ENCODE peak calls at places on chromosome 9, in four cellular contexts. Y is mesendoderm; X is stimulated activated CD8-positive, alpha-beta memory T cell treated with anti-CD3 and anti-CD28 coated beads, Interleukin-15, amount 100 ng/mL, for 1 hour; M is HEK293T. L is an unnamed sample.

GRCh38 chr9:98778711-98779530 is 17.4 kb downstream of the ANKS6 start:
- DNase-seq in Y (no peak), X (no peak), M (no peak), L (no peak)

GRCh38 chr9:87285183-87285582 is 212.5 kb upstream of the DAPK1 start:
- DNase-seq in Y (peak), X (no peak), M (no peak), L (no peak)

GRCh38 chr9:69443178-69443577 is 118.2 kb downstream of the ENTREP1 start:
- DNase-seq in Y (no peak), X (no peak), M (no peak), L (no peak)

GRCh38 chr9:14306672-14307646 is 7.0 kb downstream of the NFIB start:
- DNase-seq in Y (no peak), X (no peak), M (no peak), L (no peak)

GRCh38 chr9:129569506-129570449 is 51.1 kb downstream of the C9orf50 start:
- DNase-seq in Y (peak), X (no peak), M (peak), L (no peak)

GRCh38 chr9:34510032-34510431 is 12.8 kb downstream of the ENHO start:
- DNase-seq in Y (no peak), X (no peak), M (no peak), L (no peak)

GRCh38 chr9:98442541-98442940 is 187.1 kb upstream of the TBC1D2 start:
- DNase-seq in Y (peak), X (no peak), M (no peak), L (no peak)

GRCh38 chr9:106528158-106528557 is 334.8 kb upstream of the ZNF462 start:
- DNase-seq in Y (no peak), X (no peak), M (no peak), L (no peak)

GRCh38 chr9:127500399-127500798 is 49.1 kb downstream of the LRSAM1 start:
- DNase-seq in Y (no peak), X (no peak), M (no peak), L (no peak)

GRCh38 chr9:110110154-110110553 is 97.8 kb downstream of the C9orf152 start:
- DNase-seq in Y (no peak), X (no peak), M (no peak), L (no peak)

GRCh38 chr9:118962426-118962825 is 406.8 kb downstream of the BRINP1 start:
- DNase-seq in Y (peak), X (no peak), M (no peak), L (no peak)

GRCh38 chr9:504921-505821 is 290.5 kb downstream of the DOCK8 start:
- DNase-seq in Y (peak), X (no peak), M (peak), L (no peak)

GRCh38 chr9:91162784-91163440 is 198.8 kb downstream of the AUH start:
- DNase-seq in Y (peak), X (no peak), M (no peak), L (no peak)

GRCh38 chr9:109755040-109755439 is 25.0 kb upstream of the PALM2AKAP2 start:
- DNase-seq in Y (no peak), X (no peak), M (no peak), L (no peak)

GRCh38 chr9:134858051-134858841 is 22.4 kb upstream of the FCN2 start:
- DNase-seq in Y (no peak), X (no peak), M (no peak), L (peak)

GRCh38 chr9:114430443-114430842 is 42.7 kb upstream of the AKNA start:
- DNase-seq in Y (peak), X (no peak), M (no peak), L (no peak)

GRCh38 chr9:121886759-121887485 is 206.2 kb downstream of the TTLL11 start:
- DNase-seq in Y (no peak), X (no peak), M (no peak), L (no peak)

GRCh38 chr9:98871456-98872065 is 64.1 kb downstream of the GALNT12 start:
- DNase-seq in Y (no peak), X (no peak), M (no peak), L (no peak)

GRCh38 chr9:91583161-91583875 is 159.7 kb upstream of the NFIL3 start:
- DNase-seq in Y (no peak), X (no peak), M (no peak), L (no peak)

GRCh38 chr9:104992696-104993095 is 64.7 kb upstream of the ABCA1 start:
- DNase-seq in Y (peak), X (no peak), M (no peak), L (no peak)